ENCODE peak calls at places on chromosomes 3 and 15, in five cellular contexts. C is upper lobe of left lung, L is HepG2, T is HCT116, J is sigmoid colon. E is an unnamed sample.

GRCh38 chr3:11535207-11535960 is 108.3 kb downstream of the VGLL4 start:
- DNase-seq in C (no peak), L (no peak), T (no peak), J (peak), E (peak)

GRCh38 chr3:177929310-177929709 is 606.9 kb upstream of the KCNMB2 start:
- DNase-seq in C (no peak), L (no peak), T (no peak), J (no peak), E (no peak)

GRCh38 chr3:27714692-27715453 is 7.2 kb downstream of the EOMES start:
- DNase-seq in C (no peak), L (peak), T (no peak), J (no peak), E (no peak)

GRCh38 chr15:40333922-40334492 is 6.7 kb downstream of the CCDC9B start:
- DNase-seq in C (peak), L (no peak), T (no peak), J (peak), E (no peak)

GRCh38 chr3:40782086-40782721 is 257.4 kb downstream of the ZNF621 start:
- DNase-seq in C (no peak), L (peak), T (no peak), J (no peak), E (no peak)

GRCh38 chr3:195756935-195757302 is 36.1 kb downstream of the MUC20 start:
- DNase-seq in C (no peak), L (no peak), T (no peak), J (no peak), E (no peak)

GRCh38 chr3:62159693-62160092 is 213.7 kb downstream of the FEZF2 start:
- DNase-seq in C (peak), L (no peak), T (no peak), J (peak), E (peak)

GRCh38 chr3:160224256-160224655 is 966 bp upstream of the C3orf80 start:
- DNase-seq in C (no peak), L (no peak), T (no peak), J (no peak), E (no peak)

GRCh38 chr3:177905895-177906511 is 630.2 kb upstream of the KCNMB2 start:
- DNase-seq in C (no peak), L (no peak), T (no peak), J (no peak), E (no peak)

GRCh38 chr3:2765002-2765579 is 345.1 kb downstream of the IL5RA start:
- DNase-seq in C (no peak), L (peak), T (no peak), J (no peak), E (no peak)

GRCh38 chr15:54604963-54605362 is 591.8 kb downstream of the RSL24D1 start:
- DNase-seq in C (no peak), L (no peak), T (no peak), J (no peak), E (no peak)

GRCh38 chr3:114092151-114093000 is 35.8 kb downstream of the QTRT2 start:
- DNase-seq in C (no peak), L (no peak), T (no peak), J (no peak), E (no peak)

GRCh38 chr15:91473894-91474293 is 373.8 kb downstream of the SV2B start:
- DNase-seq in C (no peak), L (no peak), T (no peak), J (no peak), E (no peak)

GRCh38 chr3:114418724-114419543 is 125.1 kb downstream of the TIGIT start:
- DNase-seq in C (no peak), L (peak), T (peak), J (no peak), E (no peak)

GRCh38 chr3:177521305-177521704 is 324.0 kb upstream of the TBL1XR1 start:
- DNase-seq in C (peak), L (no peak), T (no peak), J (no peak), E (no peak)

GRCh38 chr3:149223461-149223820 is 1.8 kb upstream of the CP start:
- DNase-seq in C (no peak), L (no peak), T (no peak), J (no peak), E (no peak)

GRCh38 chr15:88894348-88894818 is 961 bp downstream of the HAPLN3 start:
- DNase-seq in C (peak), L (peak), T (no peak), J (no peak), E (no peak)

GRCh38 chr15:93973287-93973686 is 258.1 kb upstream of the MCTP2 start:
- DNase-seq in C (no peak), L (no peak), T (no peak), J (peak), E (peak)

GRCh38 chr15:75361989-75362641 is 6.3 kb downstream of the MAN2C1 start:
- DNase-seq in C (no peak), L (no peak), T (no peak), J (no peak), E (no peak)
- TF ChIP-seq POLR2AphosphoS5 in C (no peak), L (no peak), T (no peak), J (no peak), E (no peak)

DNA sequence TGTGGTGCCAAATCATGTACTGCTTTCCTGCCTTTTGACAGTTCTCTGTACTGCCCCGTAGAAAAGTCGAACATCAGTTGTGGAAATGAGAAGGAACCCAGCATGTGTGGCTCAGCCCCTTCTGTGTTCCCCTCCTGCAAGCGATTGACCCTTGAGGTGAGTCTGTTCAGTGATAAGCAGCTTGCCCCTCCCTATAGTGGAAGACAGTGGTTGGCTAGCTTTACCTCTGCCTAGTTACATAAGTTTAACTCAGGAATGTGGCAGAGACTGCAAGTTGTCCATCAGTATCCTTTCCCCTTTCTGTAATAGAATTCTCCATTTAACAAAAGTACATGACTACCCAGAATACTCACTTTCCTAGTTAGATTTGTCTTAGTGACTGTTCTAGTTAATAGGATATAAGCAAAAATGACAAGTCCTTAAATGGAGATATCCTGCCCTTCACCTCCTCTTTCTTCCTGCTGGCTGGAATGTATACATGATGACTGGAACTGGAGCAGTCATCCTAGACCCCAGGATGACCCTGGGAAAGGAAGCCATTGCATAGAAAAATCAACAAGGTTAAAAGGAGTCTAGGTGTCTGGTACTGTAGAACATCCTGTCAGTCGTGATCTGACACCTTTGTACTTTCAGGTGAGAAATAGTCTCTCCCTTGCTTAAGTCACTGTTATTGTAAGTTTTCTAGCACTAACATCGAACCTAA is 10.6 kb downstream of the SETMAR start:
- DNase-seq in C (no peak), L (peak), T (no peak), J (no peak), E (no peak)
- TF ChIP-seq POLR2A in C (no peak), L (no peak), T (no peak), J (no peak), E (no peak)

DNA sequence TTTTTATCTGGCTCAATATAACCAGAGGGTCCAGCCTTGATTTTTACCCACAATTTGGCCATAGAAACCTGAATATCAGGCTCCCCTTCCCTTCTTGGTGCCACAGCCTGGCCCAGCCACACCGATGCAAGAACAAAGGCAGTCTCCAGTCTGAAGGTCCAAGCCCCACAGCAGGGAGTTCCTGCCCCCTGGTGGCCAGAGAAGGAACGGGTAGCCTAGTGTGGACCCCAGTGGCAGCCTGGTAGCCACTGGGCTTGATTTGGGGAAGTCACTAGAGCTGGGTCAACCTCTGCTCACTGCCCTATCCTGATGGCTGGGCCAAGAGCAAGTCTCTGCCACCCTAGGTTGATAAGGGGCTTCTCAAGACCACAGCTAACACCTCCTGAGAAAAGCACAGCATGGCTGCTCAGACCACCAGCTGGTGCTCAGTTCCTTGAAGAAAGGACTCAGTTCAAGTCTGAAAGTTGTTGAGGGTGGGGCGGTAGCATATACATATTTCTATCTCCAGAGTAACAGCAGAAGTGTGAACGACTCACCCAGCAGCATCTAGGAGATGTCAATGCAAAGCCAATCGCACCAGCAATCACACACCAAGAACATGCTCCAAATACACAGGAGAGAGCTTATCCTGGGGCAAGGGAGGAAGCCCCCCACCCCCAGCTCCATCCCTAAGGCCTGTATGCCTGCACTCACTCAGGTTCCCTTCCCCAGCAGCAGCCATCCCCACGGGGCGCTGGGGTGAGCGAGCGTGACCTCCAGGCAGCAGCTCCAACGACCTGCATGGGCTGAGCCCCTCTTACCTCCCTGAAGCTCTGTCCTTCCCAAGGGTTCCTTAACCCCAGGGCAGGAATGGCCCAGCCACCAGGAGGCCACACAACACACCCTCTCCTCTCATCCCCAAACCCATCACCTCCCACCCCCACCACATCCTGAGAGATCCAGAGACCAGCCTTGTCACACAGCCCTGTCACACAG is 7.6 kb downstream of the PFKFB4 start:
- DNase-seq in C (peak), L (peak), T (peak), J (peak), E (peak)
- TF ChIP-seq CTCF in C (peak), L (peak), T (peak), J (peak), E (peak)

DNA sequence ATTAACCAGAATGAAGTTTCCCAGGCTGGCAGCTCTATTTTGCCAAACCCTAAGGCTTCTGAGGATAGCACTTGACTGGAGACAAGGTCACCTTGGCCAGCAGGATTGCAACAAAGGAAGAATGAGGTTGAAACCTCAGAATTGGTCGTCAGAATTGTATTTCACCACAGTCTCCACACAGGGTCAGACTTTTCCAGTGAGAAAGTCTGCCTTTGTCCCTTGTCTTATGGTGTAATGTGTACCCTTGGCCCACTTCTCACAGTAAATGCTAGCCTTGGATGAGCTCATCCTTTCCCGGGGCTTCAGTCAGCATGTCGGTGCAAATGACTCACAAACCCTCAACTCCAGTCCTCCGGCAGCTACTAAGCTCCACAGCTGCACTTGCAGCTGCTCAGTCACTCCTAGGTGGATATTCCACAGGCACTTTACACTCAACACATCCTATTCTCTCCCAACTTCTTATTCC is 19.7 kb downstream of the SSR3 start:
- DNase-seq in C (peak), L (peak), T (peak), J (peak), E (peak)
- TF ChIP-seq POLR2AphosphoS5 in C (peak), L (no peak), T (peak), J (peak), E (peak)

GRCh38 chr3:129448187-129448895 is 8.3 kb downstream of the IFT122 start:
- DNase-seq in C (no peak), L (no peak), T (no peak), J (no peak), E (no peak)
- TF ChIP-seq POLR2A in C (no peak), L (no peak), T (no peak), J (no peak), E (no peak)

GRCh38 chr15:62904511-62904910 is 138.0 kb upstream of the TPM1 start:
- DNase-seq in C (no peak), L (no peak), T (no peak), J (no peak), E (no peak)
- TF ChIP-seq CTCF in C (no peak), L (no peak), T (no peak), J (no peak), E (no peak)

GRCh38 chr3:163045945-163046344 is 1549.3 kb downstream of the OTOL1 start:
- DNase-seq in C (no peak), L (no peak), T (no peak), J (no peak), E (no peak)
- TF ChIP-seq POLR2AphosphoS5 in C (no peak), L (no peak), T (no peak), J (no peak), E (no peak)

DNA sequence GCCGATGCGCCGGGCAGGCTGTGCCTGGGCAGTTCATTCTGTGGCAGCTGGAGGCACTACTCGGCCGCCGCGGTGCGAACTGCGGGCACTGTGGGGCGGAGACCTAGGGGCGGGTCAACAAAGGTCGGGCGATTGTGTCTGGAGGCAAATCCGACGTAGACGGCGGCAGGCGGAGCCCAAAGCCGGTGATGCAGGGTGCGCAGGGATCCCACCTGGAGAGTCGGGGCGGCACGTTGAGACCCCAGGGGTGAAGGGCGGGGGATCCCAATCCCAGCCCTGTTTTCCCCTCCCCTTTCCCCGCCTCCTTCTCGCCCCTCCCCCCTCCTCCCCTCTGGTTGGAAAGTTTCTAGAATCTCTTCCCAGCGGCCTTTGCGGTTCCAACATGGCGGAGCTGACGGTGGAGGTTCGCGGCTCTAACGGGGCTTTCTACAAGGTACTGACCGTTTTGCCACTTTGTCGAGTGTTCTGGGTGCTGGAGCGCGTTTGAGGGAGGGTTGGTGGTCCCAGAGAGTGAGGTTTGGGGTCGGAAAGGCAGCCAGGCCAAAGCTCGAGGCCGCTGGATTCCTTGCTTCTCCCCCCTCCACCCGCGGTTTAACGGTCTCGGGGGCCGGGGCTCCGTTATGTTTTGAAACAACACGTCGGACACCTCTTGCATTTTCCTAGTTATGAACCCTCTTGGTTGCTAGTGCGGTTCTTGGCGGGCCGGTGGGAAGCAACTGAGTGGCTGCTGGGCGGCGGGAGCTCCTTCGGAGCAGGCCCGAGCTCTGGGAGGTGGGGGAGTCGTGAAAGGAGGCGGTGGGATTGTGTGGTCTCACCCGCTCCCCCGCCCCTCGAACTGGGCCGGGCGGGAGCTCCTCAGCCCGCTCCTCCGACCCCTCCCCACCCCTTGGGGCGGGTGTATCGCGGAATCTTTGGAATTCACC is at the start of gene FXR1:
- DNase-seq in C (peak), L (peak), T (peak), J (peak), E (peak)
- TF ChIP-seq POLR2A in C (peak), L (peak), T (peak), J (peak), E (no peak)

GRCh38 chr15:100918690-100919480 is at the start of gene LRRK1:
- DNase-seq in C (peak), L (no peak), T (no peak), J (no peak), E (no peak)
- TF ChIP-seq CTCF in C (no peak), L (no peak), T (no peak), J (no peak), E (no peak)

GRCh38 chr3:50623840-50624474 is 7.0 kb downstream of the MAPKAPK3 start:
- DNase-seq in C (no peak), L (no peak), T (no peak), J (no peak), E (no peak)
- TF ChIP-seq POLR2AphosphoS5 in C (no peak), L (no peak), T (no peak), J (no peak), E (no peak)

E was measured in suprapubic skin.